ENCODE peak calls at places on chromosomes 16 and 17, in seven cellular contexts. A is AG04450, C is Daoy, Z is iPS-NIHi11, I is ureter, H is ACHN, S is stomach. N is an unnamed sample.

GRCh38 chr17:17994271-17994670 is 21.6 kb downstream of the DRC3 start:
- DNase-seq in C (peak), I (no peak), S (peak), Z (peak), H (peak), A (no peak), N (no peak)

GRCh38 chr16:66512589-66513404 is 37.1 kb downstream of the TK2 start:
- DNase-seq in S (peak), C (peak), A (no peak), Z (no peak), I (no peak), H (peak), N (no peak)

GRCh38 chr16:4972938-4973587 is 14.9 kb downstream of the SEC14L5 start:
- DNase-seq in I (no peak), C (no peak), A (no peak), S (no peak), H (no peak), Z (no peak), N (no peak)

GRCh38 chr16:19898924-19899604 is 14.4 kb upstream of the GPRC5B start:
- DNase-seq in C (peak), H (peak), Z (peak), I (peak), S (peak), A (no peak), N (no peak)

GRCh38 chr16:48574766-48575165 is 35.2 kb downstream of the N4BP1 start:
- DNase-seq in Z (no peak), S (no peak), I (no peak), A (no peak), C (no peak), H (no peak), N (no peak)

GRCh38 chr17:79082311-79083190 is 7.9 kb downstream of the ENGASE start:
- DNase-seq in I (no peak), A (no peak), C (peak), Z (peak), S (peak), H (peak), N (peak)

GRCh38 chr16:11259288-11259621 is 3.3 kb upstream of the SOCS1 start:
- DNase-seq in S (no peak), H (no peak), I (no peak), Z (no peak), A (no peak), C (no peak), N (no peak)

GRCh38 chr17:42129109-42129837 is 6.7 kb downstream of the HSPB9 start:
- DNase-seq in Z (no peak), A (no peak), S (no peak), H (no peak), C (no peak), I (no peak), N (no peak)

GRCh38 chr16:30946671-30947532 is 2.0 kb upstream of the ORAI3 start:
- DNase-seq in H (no peak), S (no peak), C (no peak), A (no peak), Z (no peak), I (no peak), N (no peak)

GRCh38 chr17:78510141-78510935 is 66.9 kb downstream of the DNAH17 start:
- DNase-seq in S (no peak), C (peak), A (no peak), Z (no peak), H (no peak), I (no peak), N (no peak)

GRCh38 chr17:44311562-44312181 is 3.3 kb downstream of the RUNDC3A start:
- DNase-seq in A (no peak), I (no peak), Z (no peak), C (no peak), S (no peak), H (no peak), N (no peak)

GRCh38 chr17:11705111-11705510 is 106.8 kb downstream of the DNAH9 start:
- DNase-seq in I (no peak), S (no peak), H (peak), Z (no peak), A (no peak), C (peak), N (no peak)

GRCh38 chr17:5561736-5562135 is 22.6 kb downstream of the NLRP1 start:
- DNase-seq in Z (peak), H (no peak), C (no peak), A (no peak), I (no peak), S (no peak), N (no peak)

GRCh38 chr17:19619705-19620325 is 28.7 kb upstream of the ALDH3A2 start:
- DNase-seq in Z (no peak), C (no peak), H (no peak), I (no peak), A (no peak), S (no peak), N (no peak)

GRCh38 chr16:19520861-19521331 is 1.0 kb downstream of the GDE1 start:
- DNase-seq in A (no peak), I (no peak), C (peak), Z (no peak), H (peak), S (peak), N (no peak)

GRCh38 chr17:35889241-35889640 is 9.1 kb upstream of the CCL5 start:
- DNase-seq in I (no peak), S (no peak), C (no peak), Z (no peak), H (no peak), A (no peak), N (no peak)

GRCh38 chr16:24075929-24076716 is 180.0 kb upstream of the CACNG3 start:
- DNase-seq in C (peak), I (no peak), Z (peak), H (no peak), S (no peak), A (no peak), N (no peak)

GRCh38 chr17:59093702-59094231 is 12.9 kb downstream of the TRIM37 start:
- DNase-seq in S (no peak), A (peak), Z (no peak), C (peak), H (peak), I (peak), N (no peak)

GRCh38 chr17:1796800-1797199 is 32.9 kb downstream of the SMYD4 start:
- DNase-seq in I (no peak), Z (no peak), A (no peak), H (no peak), C (no peak), S (no peak), N (no peak)

GRCh38 chr16:4948903-4949766 is 9.0 kb upstream of the SEC14L5 start:
- DNase-seq in S (no peak), I (no peak), C (no peak), A (no peak), Z (no peak), H (no peak), N (no peak)

GRCh38 chr17:51745993-51746392 is 412.5 kb downstream of the CA10 start:
- DNase-seq in I (no peak), H (no peak), A (no peak), Z (no peak), S (no peak), C (no peak), N (no peak)

GRCh38 chr17:21352981-21353265 is 23.2 kb upstream of the KCNJ12 start:
- DNase-seq in S (no peak), Z (no peak), A (no peak), C (no peak), I (no peak), H (no peak), N (no peak)

GRCh38 chr17:50582741-50583140 is 22.2 kb downstream of the CACNA1G start:
- DNase-seq in H (no peak), Z (no peak), C (no peak), S (no peak), I (no peak), A (no peak), N (no peak)

GRCh38 chr16:65071371-65072311 is 50.2 kb downstream of the CDH11 start:
- DNase-seq in A (no peak), Z (no peak), I (peak), C (peak), S (no peak), H (no peak), N (no peak)

GRCh38 chr17:6753006-6753445 is 2.8 kb upstream of the XAF1 start:
- DNase-seq in A (peak), H (no peak), I (no peak), C (peak), Z (peak), S (no peak), N (no peak)

GRCh38 chr17:82941021-82942001 is 101.5 kb upstream of the ZNF750 start:
- DNase-seq in Z (no peak), S (no peak), A (no peak), H (no peak), I (no peak), C (no peak), N (no peak)

GRCh38 chr16:86854895-86855294 is 276.5 kb downstream of the FOXL1 start:
- DNase-seq in H (no peak), Z (no peak), S (no peak), C (no peak), I (no peak), A (peak), N (no peak)

GRCh38 chr17:9529033-9529748 is 46.4 kb downstream of the STX8 start:
- DNase-seq in A (no peak), S (no peak), Z (peak), H (peak), C (no peak), I (no peak), N (no peak)

GRCh38 chr16:46908540-46909372 is 24.6 kb downstream of the GPT2 start:
- DNase-seq in I (no peak), Z (peak), H (peak), C (peak), A (peak), S (peak), N (peak)

GRCh38 chr16:27242868-27243590 is 25.5 kb downstream of the NSMCE1 start:
- DNase-seq in S (no peak), I (no peak), C (peak), A (peak), H (peak), Z (peak), N (no peak)

N was measured in T follicular helper cell.